ENCODE peak calls at places on chromosomes 2 and 18, in seven cellular contexts. A, M, Q, D, K, X and Z are unnamed samples.

GRCh38 chr2:9565436-9566153 is 10.0 kb upstream of the ADAM17 start:
- DNase-seq in A (peak), M (peak), Q (no peak), D (peak), K (peak), X (no peak), Z (peak)

GRCh38 chr2:99707592-99707991 is 217.8 kb upstream of the REV1 start:
- DNase-seq in A (no peak), M (no peak), Q (no peak), D (peak), K (no peak), X (no peak), Z (no peak)

GRCh38 chr2:29923110-29923721 is 1.8 kb upstream of the ALK start:
- DNase-seq in A (peak), M (peak), Q (peak), D (peak), K (peak), X (peak), Z (peak)

GRCh38 chr2:218392891-218393462 is 6.7 kb upstream of the CTDSP1 start:
- DNase-seq in A (peak), M (no peak), Q (no peak), D (no peak), K (peak), X (no peak), Z (no peak)

GRCh38 chr2:162520959-162521358 is 177.0 kb downstream of the GCA start:
- DNase-seq in A (no peak), M (no peak), Q (no peak), D (no peak), K (no peak), X (no peak), Z (no peak)

GRCh38 chr18:73679941-73680700 is 467.5 kb downstream of the FBXO15 start:
- DNase-seq in A (no peak), M (no peak), Q (no peak), D (no peak), K (no peak), X (no peak), Z (no peak)

GRCh38 chr2:115200016-115200415 is 757.6 kb downstream of the DPP10 start:
- DNase-seq in A (no peak), M (no peak), Q (no peak), D (no peak), K (no peak), X (no peak), Z (no peak)

GRCh38 chr2:66573866-66574265 is 138.9 kb downstream of the MEIS1 start:
- DNase-seq in A (no peak), M (peak), Q (no peak), D (no peak), K (no peak), X (no peak), Z (no peak)

GRCh38 chr2:166917433-166917832 is 29.2 kb downstream of the XIRP2 start:
- DNase-seq in A (no peak), M (no peak), Q (no peak), D (no peak), K (no peak), X (no peak), Z (no peak)

GRCh38 chr18:79819951-79820351 is 22.2 kb downstream of the KCNG2 start:
- DNase-seq in A (no peak), M (no peak), Q (no peak), D (no peak), K (peak), X (no peak), Z (no peak)

GRCh38 chr2:109124982-109125594 is 3.9 kb upstream of the SH3RF3 start:
- DNase-seq in A (no peak), M (no peak), Q (no peak), D (no peak), K (no peak), X (no peak), Z (no peak)

GRCh38 chr18:39184176-39184575 is 1618.6 kb upstream of the CELF4 start:
- DNase-seq in A (no peak), M (no peak), Q (no peak), D (no peak), K (no peak), X (no peak), Z (no peak)

GRCh38 chr2:133296396-133296795 is 271.9 kb downstream of the NCKAP5 start:
- DNase-seq in A (no peak), M (no peak), Q (no peak), D (peak), K (no peak), X (no peak), Z (no peak)

GRCh38 chr2:177758591-177759371 is 313.8 kb downstream of the PDE11A start:
- DNase-seq in A (no peak), M (no peak), Q (no peak), D (peak), K (peak), X (no peak), Z (no peak)

GRCh38 chr2:137865954-137866540 is 98.2 kb upstream of the HNMT start:
- DNase-seq in A (no peak), M (peak), Q (peak), D (peak), K (no peak), X (peak), Z (no peak)

GRCh38 chr2:121570036-121570664 is 39.5 kb downstream of the RNU4ATAC start:
- DNase-seq in A (no peak), M (no peak), Q (no peak), D (no peak), K (no peak), X (no peak), Z (no peak)

GRCh38 chr2:95552911-95553310 is 38.9 kb upstream of the TRIM43 start:
- DNase-seq in A (peak), M (no peak), Q (no peak), D (peak), K (peak), X (no peak), Z (peak)

GRCh38 chr2:231371430-231372054 is 24.0 kb upstream of the B3GNT7 start:
- DNase-seq in A (peak), M (no peak), Q (no peak), D (no peak), K (peak), X (no peak), Z (no peak)

GRCh38 chr2:37656512-37657423 is 14.7 kb downstream of the CDC42EP3 start:
- DNase-seq in A (no peak), M (no peak), Q (no peak), D (no peak), K (no peak), X (no peak), Z (no peak)

GRCh38 chr2:127121776-127122176 is 14.8 kb upstream of the BIN1 start:
- DNase-seq in A (peak), M (no peak), Q (no peak), D (peak), K (peak), X (no peak), Z (peak)

GRCh38 chr2:176638167-176639015 is 369.1 kb downstream of the MTX2 start:
- DNase-seq in A (peak), M (peak), Q (peak), D (peak), K (peak), X (peak), Z (peak)

GRCh38 chr2:196987654-196988364 is 61.3 kb upstream of the PGAP1 start:
- DNase-seq in A (no peak), M (peak), Q (no peak), D (peak), K (no peak), X (no peak), Z (no peak)

GRCh38 chr2:120776649-120777048 is 41.0 kb downstream of the GLI2 start:
- DNase-seq in A (peak), M (no peak), Q (no peak), D (no peak), K (peak), X (no peak), Z (peak)

GRCh38 chr2:152573168-152573567 is 144.1 kb downstream of the PRPF40A start:
- DNase-seq in A (no peak), M (peak), Q (no peak), D (peak), K (no peak), X (peak), Z (no peak)

GRCh38 chr2:218711550-218711929 is 905 bp downstream of the TTLL4 start:
- DNase-seq in A (no peak), M (no peak), Q (no peak), D (peak), K (no peak), X (no peak), Z (no peak)

GRCh38 chr2:207224814-207225482 is 59.2 kb upstream of the KLF7 start:
- DNase-seq in A (no peak), M (no peak), Q (no peak), D (no peak), K (no peak), X (no peak), Z (no peak)